ENCODE peak calls at places on chromosomes 2 and 18, in six cellular contexts. Z is sigmoid colon, T is cardiac muscle cell, B is aorta, D is RWPE2, H is testis. S is an unnamed sample. For H3K4me1, the result is how much of the 10 kb centered on the place peaks cover.

GRCh38 chr2:197215988-197216979 is 94.3 kb downstream of the ANKRD44 start:
- DNase-seq in H (no peak), B (no peak), D (no peak), Z (no peak), T (peak), S (no peak)

GRCh38 chr18:62384068-62384467 is 59.0 kb downstream of the TNFRSF11A start:
- DNase-seq in H (no peak), T (no peak), B (no peak), Z (no peak), D (no peak), S (no peak)

GRCh38 chr2:8927510-8928456 is 75.7 kb downstream of the MBOAT2 start:
- DNase-seq in D (no peak), Z (no peak), B (no peak), T (peak), H (peak), S (no peak)

GRCh38 chr2:128551435-128551834 is 232.8 kb upstream of the HS6ST1 start:
- DNase-seq in D (no peak), B (no peak), Z (no peak), T (no peak), H (no peak), S (no peak)

GRCh38 chr2:100235098-100235497 is 87.2 kb downstream of the LONRF2 start:
- DNase-seq in Z (no peak), D (no peak), B (no peak), T (no peak), H (no peak), S (no peak)

GRCh38 chr2:168552450-168552856 is 96.4 kb downstream of the CERS6 start:
- DNase-seq in H (no peak), Z (no peak), B (no peak), T (no peak), D (no peak), S (no peak)

GRCh38 chr2:20868377-20868776 is 45.5 kb upstream of the LDAH start:
- DNase-seq in H (no peak), B (no peak), T (no peak), D (no peak), Z (no peak), S (no peak)

GRCh38 chr2:14239605-14240004 is 392.9 kb upstream of the LRATD1 start:
- DNase-seq in T (no peak), H (no peak), D (no peak), Z (no peak), B (no peak), S (no peak)

GRCh38 chr2:238573916-238574315 is 147.2 kb downstream of the ASB1 start:
- DNase-seq in T (no peak), B (no peak), D (peak), H (no peak), Z (peak), S (no peak)

GRCh38 chr2:215435261-215435808 is 533 bp downstream of the FN1 start:
- DNase-seq in B (peak), D (no peak), Z (peak), H (peak), T (no peak), S (no peak)

GRCh38 chr2:158997037-158997785 is 28.8 kb downstream of the TANC1 start:
- DNase-seq in H (no peak), Z (no peak), B (no peak), D (no peak), T (no peak), S (no peak)

GRCh38 chr18:2901405-2901989 is 54.7 kb downstream of the EMILIN2 start:
- DNase-seq in Z (no peak), B (no peak), T (no peak), H (no peak), D (no peak), S (no peak)

GRCh38 chr2:12596771-12597170 is 120.0 kb upstream of the TRIB2 start:
- DNase-seq in H (no peak), D (no peak), Z (no peak), T (no peak), B (no peak), S (peak)

GRCh38 chr2:212554233-212554632 is 15.6 kb upstream of the ERBB4 start:
- DNase-seq in D (no peak), T (no peak), B (no peak), H (no peak), Z (no peak), S (no peak)

GRCh38 chr2:126664234-126664633 is 8.3 kb downstream of the GYPC start:
- DNase-seq in Z (no peak), B (no peak), D (no peak), T (no peak), H (no peak), S (no peak)

GRCh38 chr2:174939046-174939445 is 66.1 kb downstream of the CHN1 start:
- DNase-seq in D (no peak), H (no peak), B (no peak), Z (no peak), T (peak), S (no peak)

GRCh38 chr2:75200140-75200985 is 1.0 kb upstream of the TACR1 start:
- DNase-seq in T (peak), D (peak), Z (peak), B (peak), H (peak), S (no peak)

GRCh38 chr2:179454443-179455218 is 190.0 kb upstream of the SESTD1 start:
- DNase-seq in H (no peak), Z (no peak), T (peak), D (peak), B (no peak), S (no peak)

GRCh38 chr2:37091873-37092272 is 7.6 kb downstream of the GPATCH11 start:
- DNase-seq in Z (no peak), B (no peak), D (no peak), H (no peak), T (no peak), S (no peak)

GRCh38 chr2:63544017-63544627 is 44.2 kb downstream of the WDPCP start:
- DNase-seq in D (no peak), H (no peak), T (peak), Z (no peak), B (no peak), S (no peak)

GRCh38 chr2:174088706-174089105 is 123.5 kb upstream of the SP3 start:
- DNase-seq in Z (no peak), D (no peak), B (no peak), T (no peak), H (no peak), S (no peak)

GRCh38 chr2:196259507-196260481 is 88.4 kb upstream of the STK17B start:
- DNase-seq in H (no peak), T (peak), D (no peak), B (no peak), Z (no peak), S (no peak)

GRCh38 chr2:28552045-28552823 is 56.4 kb downstream of the PLB1 start:
- DNase-seq in B (no peak), T (peak), D (no peak), H (no peak), Z (no peak), S (no peak)

GRCh38 chr2:109032229-109032800 is 43.3 kb upstream of the EDAR start:
- DNase-seq in H (no peak), D (no peak), Z (no peak), T (no peak), B (no peak), S (no peak)

GRCh38 chr2:200378652-200379290 is 72.3 kb downstream of the SPATS2L start:
- DNase-seq in D (no peak), T (peak), B (no peak), H (peak), Z (no peak), S (no peak)
- H3K4me1 ChIP-seq in D (half or more), T (under half), B (under half), H (under half), Z (half or more), S (half or more)

DNA sequence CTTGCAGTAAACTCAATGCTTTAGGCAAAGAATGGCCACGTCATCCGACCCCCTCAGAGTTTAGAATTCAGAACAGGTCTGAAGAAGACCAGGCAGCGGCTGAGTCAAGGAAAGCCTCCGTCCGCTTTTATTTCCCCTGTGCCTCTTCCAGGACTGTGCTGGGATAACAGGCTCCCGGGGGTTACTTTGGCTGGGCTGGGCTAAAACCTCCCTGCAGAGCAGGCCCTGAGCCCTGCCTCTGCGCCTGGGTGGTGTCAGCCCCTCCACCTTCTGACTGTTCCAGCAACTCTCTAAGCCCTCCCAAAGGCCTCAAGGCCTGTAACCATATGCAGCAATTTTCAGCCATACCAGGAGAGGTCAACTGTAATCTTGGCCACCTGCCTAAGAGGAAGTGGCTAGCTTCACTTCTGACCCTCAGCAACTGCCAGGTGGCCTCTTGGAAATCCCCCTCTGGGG is 166.5 kb downstream of the RPIA start:
- DNase-seq in Z (no peak), T (peak), D (no peak), B (no peak), H (no peak), S (no peak)
- H3K4me1 ChIP-seq in Z (under half), T (under half), D (under half), B (under half), H (under half), S (under half)

GRCh38 chr2:130355578-130356431 is at the start of gene PTPN18:
- DNase-seq in H (peak), T (peak), Z (peak), B (peak), D (no peak), S (peak)
- H3K4me1 ChIP-seq in H (under half), T (under half), Z (under half), B (under half), D (under half), S (under half)

DNA sequence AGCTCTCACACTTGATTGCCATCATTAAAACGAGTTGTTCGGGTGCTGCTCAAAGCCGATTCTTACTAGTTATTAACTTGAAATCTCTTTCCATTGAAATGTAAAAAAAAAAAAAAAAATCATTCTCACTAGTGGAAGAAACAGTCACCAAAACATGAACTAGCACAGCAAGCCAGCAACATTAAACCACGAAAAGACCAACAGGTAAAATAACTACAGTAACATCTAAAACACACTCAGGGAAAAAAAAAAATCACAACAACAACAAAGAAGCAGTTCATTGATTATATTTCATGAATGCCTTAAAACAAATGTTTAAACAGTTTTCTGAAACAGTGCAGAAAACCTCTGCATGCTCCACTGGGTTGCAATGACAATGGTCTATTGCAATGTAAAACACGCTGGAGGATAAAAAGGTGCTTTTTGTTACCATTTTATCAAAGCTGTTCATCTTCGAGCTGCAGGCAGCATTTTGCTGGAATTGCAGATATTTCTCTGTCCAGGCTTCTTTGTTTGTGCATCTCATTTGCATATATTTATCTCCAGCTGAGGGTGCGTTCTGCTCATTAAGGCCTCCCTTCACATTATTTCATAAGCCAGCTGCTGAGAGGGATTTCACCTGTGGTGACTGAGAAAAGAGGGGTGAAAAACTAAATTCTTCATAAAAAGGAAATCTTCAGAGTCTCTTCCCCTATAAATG is 264.7 kb downstream of the MEIS1 start:
- DNase-seq in Z (no peak), D (no peak), T (no peak), B (no peak), H (no peak), S (no peak)
- H3K4me1 ChIP-seq in Z (half or more), D (under half), T (under half), B (under half), H (under half), S (under half)

GRCh38 chr2:144498215-144498614 is 21.7 kb downstream of the ZEB2 start:
- DNase-seq in H (no peak), B (no peak), D (no peak), Z (no peak), T (no peak), S (no peak)
- H3K4me1 ChIP-seq in H (under half), B (under half), D (under half), Z (under half), T (under half), S (under half)

GRCh38 chr2:152409691-152410597 is 75.0 kb downstream of the FMNL2 start:
- DNase-seq in T (peak), B (no peak), H (no peak), Z (no peak), D (no peak), S (no peak)

GRCh38 chr2:152407806-152408205 is 72.8 kb downstream of the FMNL2 start:
- DNase-seq in Z (no peak), T (no peak), H (no peak), D (no peak), B (no peak), S (peak)

GRCh38 chr2:152406836-152407161 is 71.8 kb downstream of the FMNL2 start:
- DNase-seq in T (no peak), H (no peak), Z (no peak), B (no peak), D (no peak), S (no peak)

GRCh38 chr2:152407204-152407721 is 72.3 kb downstream of the FMNL2 start:
- DNase-seq in H (peak), Z (peak), B (peak), T (peak), D (no peak), S (peak)

GRCh38 chr2:152408260-152408659 is 73.3 kb downstream of the FMNL2 start:
- DNase-seq in Z (no peak), T (no peak), D (no peak), B (no peak), H (no peak), S (no peak)
- H3K4me1 ChIP-seq in Z (under half), T (under half), D (half or more), B (under half), H (under half), S (half or more)

GRCh38 chr18:49094979-49095632 is 144.3 kb upstream of the SMAD7 start:
- DNase-seq in D (no peak), T (peak), B (no peak), Z (no peak), H (no peak), S (no peak)
- H3K4me1 ChIP-seq in D (under half), T (under half), B (under half), Z (under half), H (under half), S (under half)

GRCh38 chr2:241505781-241506201 is 2.6 kb downstream of the STK25 start:
- DNase-seq in T (no peak), B (no peak), H (no peak), D (no peak), Z (no peak), S (no peak)

GRCh38 chr2:241506793-241507429 is 1.5 kb downstream of the STK25 start:
- DNase-seq in D (no peak), B (no peak), H (no peak), T (no peak), Z (no peak), S (no peak)

GRCh38 chr2:241503776-241504392 is 4.5 kb downstream of the STK25 start:
- DNase-seq in B (no peak), T (no peak), D (no peak), Z (no peak), H (no peak), S (no peak)

GRCh38 chr2:241507430-241508239 is 749 bp downstream of the STK25 start:
- DNase-seq in H (peak), B (peak), D (no peak), T (peak), Z (no peak), S (no peak)

DNA sequence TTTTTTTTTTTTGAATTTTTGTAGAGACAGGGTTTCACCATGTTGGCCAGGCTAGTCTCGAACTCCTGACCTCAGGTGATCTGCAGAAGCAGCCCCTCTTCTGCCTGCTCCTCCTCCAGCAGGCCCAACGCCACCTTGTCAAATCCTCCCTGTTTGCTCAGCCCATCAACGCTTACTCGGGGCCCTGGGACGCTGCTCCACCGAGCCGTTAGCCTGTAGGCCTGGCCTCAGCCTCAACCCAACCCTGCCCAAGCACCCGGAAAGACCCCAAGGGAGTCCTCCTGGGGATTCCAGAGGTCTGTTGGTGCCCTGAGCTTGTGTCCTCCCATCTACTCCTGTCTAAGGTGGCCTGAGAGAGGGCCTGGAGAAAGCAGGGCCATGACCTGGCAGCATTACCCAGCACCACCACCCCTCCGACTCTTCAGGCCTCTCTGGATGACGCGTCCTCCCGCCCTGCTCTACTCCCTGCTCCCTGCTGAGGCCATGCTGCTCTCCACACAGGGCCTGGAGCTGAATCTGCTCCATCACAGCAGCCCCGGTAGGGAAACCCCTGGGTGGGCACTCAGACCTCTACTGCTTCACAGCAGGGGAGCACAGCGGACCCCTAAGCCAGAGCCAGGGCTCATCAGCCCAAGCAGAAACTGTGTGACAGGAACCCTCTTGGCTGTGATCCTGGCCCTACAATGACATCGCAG is 3.2 kb downstream of the STK25 start:
- DNase-seq in Z (no peak), H (no peak), T (no peak), B (no peak), D (no peak), S (no peak)
- H3K4me1 ChIP-seq in Z (under half), H (under half), T (under half), B (under half), D (under half), S (under half)

DNA sequence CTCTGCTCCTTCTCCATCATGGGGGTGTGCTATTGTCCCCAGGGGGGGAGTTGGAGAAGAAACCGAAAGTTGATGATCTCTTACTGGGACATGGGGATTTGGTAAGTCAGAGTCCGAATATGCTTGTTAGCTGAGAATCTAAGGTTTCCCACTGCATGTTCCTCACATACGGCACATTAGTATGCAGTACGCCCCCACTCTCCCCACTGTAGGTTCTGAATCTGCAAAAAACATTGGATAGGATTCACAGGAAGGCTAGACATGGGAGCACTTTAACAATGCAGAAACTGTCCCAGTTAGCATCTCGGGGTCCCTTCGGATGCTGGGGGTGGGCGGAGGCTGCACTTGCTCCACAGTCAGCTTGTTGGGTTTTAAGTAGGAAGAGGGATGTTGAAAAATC is 102.3 kb downstream of the STPG4 start:
- DNase-seq in T (no peak), H (no peak), Z (no peak), D (no peak), B (no peak), S (no peak)
- H3K4me1 ChIP-seq in T (under half), H (under half), Z (half or more), D (under half), B (under half), S (half or more)

GRCh38 chr18:77086656-77087390 is 45.8 kb downstream of the MBP start:
- DNase-seq in Z (no peak), T (no peak), H (no peak), B (peak), D (no peak), S (no peak)
- H3K4me1 ChIP-seq in Z (under half), T (under half), H (under half), B (under half), D (half or more), S (under half)